ENCODE peak calls at places on chromosomes 1 and 21, in ten cellular contexts. One of them, this sample, is unnamed.

GRCh38 chr1:208369050-208369449 is 124.9 kb upstream of the PLXNA2 start:
- DNase-seq in germinal center: no peak
- DNase-seq in hypothalamus: no peak
- DNase-seq in NCI-H1048: no peak
- DNase-seq in testis: no peak
- DNase-seq in GM19239: no peak
- DNase-seq in activated gamma-delta T cell treated with Interleukin-2 at 50 U/mL for 16 hours: no peak
- DNase-seq in foreskin melanocyte: no peak
- DNase-seq in NCI-H1105: no peak
- DNase-seq in 8988T: no peak
- DNase-seq in this sample: no peak

GRCh38 chr1:17887646-17888395 is 132.7 kb downstream of the ACTL8 start:
- DNase-seq in germinal center: no peak
- DNase-seq in hypothalamus: no peak
- DNase-seq in NCI-H1048: no peak
- DNase-seq in testis: no peak
- DNase-seq in GM19239: no peak
- DNase-seq in activated gamma-delta T cell treated with Interleukin-2 at 50 U/mL for 16 hours: no peak
- DNase-seq in foreskin melanocyte: no peak
- DNase-seq in NCI-H1105: peak
- DNase-seq in 8988T: no peak
- DNase-seq in this sample: no peak

GRCh38 chr1:51487628-51488027 is 31.4 kb downstream of the EPS15 start:
- DNase-seq in germinal center: no peak
- DNase-seq in hypothalamus: no peak
- DNase-seq in NCI-H1048: no peak
- DNase-seq in testis: no peak
- DNase-seq in GM19239: no peak
- DNase-seq in activated gamma-delta T cell treated with Interleukin-2 at 50 U/mL for 16 hours: no peak
- DNase-seq in foreskin melanocyte: no peak
- DNase-seq in NCI-H1105: no peak
- DNase-seq in 8988T: no peak
- DNase-seq in this sample: no peak

GRCh38 chr1:74468982-74469603 is 43.3 kb downstream of the LRRC53 start:
- DNase-seq in germinal center: peak
- DNase-seq in hypothalamus: no peak
- DNase-seq in NCI-H1048: no peak
- DNase-seq in testis: no peak
- DNase-seq in GM19239: peak
- DNase-seq in activated gamma-delta T cell treated with Interleukin-2 at 50 U/mL for 16 hours: no peak
- DNase-seq in foreskin melanocyte: peak
- DNase-seq in NCI-H1105: peak
- DNase-seq in 8988T: no peak
- DNase-seq in this sample: peak

GRCh38 chr1:194331758-194332157 is 1145.3 kb upstream of the B3GALT2 start:
- DNase-seq in germinal center: no peak
- DNase-seq in hypothalamus: no peak
- DNase-seq in NCI-H1048: no peak
- DNase-seq in testis: no peak
- DNase-seq in GM19239: no peak
- DNase-seq in activated gamma-delta T cell treated with Interleukin-2 at 50 U/mL for 16 hours: no peak
- DNase-seq in foreskin melanocyte: no peak
- DNase-seq in NCI-H1105: no peak
- DNase-seq in 8988T: no peak
- DNase-seq in this sample: peak

GRCh38 chr1:153437236-153437635 is 20.9 kb downstream of the S100A7A start:
- DNase-seq in germinal center: no peak
- DNase-seq in hypothalamus: no peak
- DNase-seq in NCI-H1048: no peak
- DNase-seq in testis: no peak
- DNase-seq in GM19239: no peak
- DNase-seq in activated gamma-delta T cell treated with Interleukin-2 at 50 U/mL for 16 hours: no peak
- DNase-seq in foreskin melanocyte: no peak
- DNase-seq in NCI-H1105: no peak
- DNase-seq in 8988T: no peak
- DNase-seq in this sample: no peak

GRCh38 chr21:17598437-17598836 is 14.3 kb downstream of the BTG3 start:
- DNase-seq in germinal center: peak
- DNase-seq in hypothalamus: no peak
- DNase-seq in NCI-H1048: no peak
- DNase-seq in testis: no peak
- DNase-seq in GM19239: no peak
- DNase-seq in activated gamma-delta T cell treated with Interleukin-2 at 50 U/mL for 16 hours: no peak
- DNase-seq in foreskin melanocyte: no peak
- DNase-seq in NCI-H1105: no peak
- DNase-seq in 8988T: no peak
- DNase-seq in this sample: no peak

GRCh38 chr1:34768856-34769255 is 9.3 kb downstream of the GJB4 start:
- DNase-seq in germinal center: no peak
- DNase-seq in hypothalamus: no peak
- DNase-seq in NCI-H1048: no peak
- DNase-seq in testis: no peak
- DNase-seq in GM19239: no peak
- DNase-seq in activated gamma-delta T cell treated with Interleukin-2 at 50 U/mL for 16 hours: no peak
- DNase-seq in foreskin melanocyte: no peak
- DNase-seq in NCI-H1105: no peak
- DNase-seq in 8988T: no peak
- DNase-seq in this sample: no peak

GRCh38 chr21:17526771-17527170 is 13.9 kb downstream of the CXADR start:
- DNase-seq in germinal center: no peak
- DNase-seq in hypothalamus: no peak
- DNase-seq in NCI-H1048: peak
- DNase-seq in testis: no peak
- DNase-seq in GM19239: no peak
- DNase-seq in activated gamma-delta T cell treated with Interleukin-2 at 50 U/mL for 16 hours: no peak
- DNase-seq in foreskin melanocyte: no peak
- DNase-seq in NCI-H1105: no peak
- DNase-seq in 8988T: no peak
- DNase-seq in this sample: no peak

GRCh38 chr21:35102488-35103407 is 53.6 kb upstream of the RUNX1 start:
- DNase-seq in germinal center: peak
- DNase-seq in hypothalamus: peak
- DNase-seq in NCI-H1048: no peak
- DNase-seq in testis: peak
- DNase-seq in GM19239: no peak
- DNase-seq in activated gamma-delta T cell treated with Interleukin-2 at 50 U/mL for 16 hours: peak
- DNase-seq in foreskin melanocyte: no peak
- DNase-seq in NCI-H1105: no peak
- DNase-seq in 8988T: no peak
- DNase-seq in this sample: no peak

GRCh38 chr1:19080715-19081114 is 124.2 kb upstream of the IFFO2 start:
- DNase-seq in germinal center: no peak
- DNase-seq in hypothalamus: no peak
- DNase-seq in NCI-H1048: no peak
- DNase-seq in testis: no peak
- DNase-seq in GM19239: no peak
- DNase-seq in activated gamma-delta T cell treated with Interleukin-2 at 50 U/mL for 16 hours: no peak
- DNase-seq in foreskin melanocyte: no peak
- DNase-seq in NCI-H1105: no peak
- DNase-seq in 8988T: no peak
- DNase-seq in this sample: peak

GRCh38 chr1:149936076-149936991 is at the start of gene MTMR11:
- DNase-seq in germinal center: no peak
- DNase-seq in hypothalamus: no peak
- DNase-seq in NCI-H1048: no peak
- DNase-seq in testis: peak
- DNase-seq in GM19239: no peak
- DNase-seq in activated gamma-delta T cell treated with Interleukin-2 at 50 U/mL for 16 hours: no peak
- DNase-seq in foreskin melanocyte: no peak
- DNase-seq in NCI-H1105: no peak
- DNase-seq in 8988T: no peak
- DNase-seq in this sample: no peak

GRCh38 chr1:40806724-40807675 is 23.4 kb downstream of the KCNQ4 start:
- DNase-seq in germinal center: no peak
- DNase-seq in hypothalamus: no peak
- DNase-seq in NCI-H1048: no peak
- DNase-seq in testis: peak
- DNase-seq in GM19239: no peak
- DNase-seq in activated gamma-delta T cell treated with Interleukin-2 at 50 U/mL for 16 hours: no peak
- DNase-seq in foreskin melanocyte: no peak
- DNase-seq in NCI-H1105: no peak
- DNase-seq in 8988T: no peak
- DNase-seq in this sample: no peak

GRCh38 chr1:110091791-110092190 is 20.5 kb upstream of the UBL4B start:
- DNase-seq in germinal center: no peak
- DNase-seq in hypothalamus: no peak
- DNase-seq in NCI-H1048: no peak
- DNase-seq in testis: no peak
- DNase-seq in GM19239: no peak
- DNase-seq in activated gamma-delta T cell treated with Interleukin-2 at 50 U/mL for 16 hours: no peak
- DNase-seq in foreskin melanocyte: no peak
- DNase-seq in NCI-H1105: no peak
- DNase-seq in 8988T: no peak
- DNase-seq in this sample: no peak

GRCh38 chr1:221093903-221094865 is 214.9 kb downstream of the HLX start:
- DNase-seq in germinal center: no peak
- DNase-seq in hypothalamus: no peak
- DNase-seq in NCI-H1048: no peak
- DNase-seq in testis: no peak
- DNase-seq in GM19239: no peak
- DNase-seq in activated gamma-delta T cell treated with Interleukin-2 at 50 U/mL for 16 hours: no peak
- DNase-seq in foreskin melanocyte: no peak
- DNase-seq in NCI-H1105: no peak
- DNase-seq in 8988T: no peak
- DNase-seq in this sample: no peak

GRCh38 chr1:68347415-68347814 is 102.3 kb downstream of the RPE65 start:
- DNase-seq in germinal center: peak
- DNase-seq in hypothalamus: peak
- DNase-seq in NCI-H1048: no peak
- DNase-seq in testis: peak
- DNase-seq in GM19239: peak
- DNase-seq in activated gamma-delta T cell treated with Interleukin-2 at 50 U/mL for 16 hours: no peak
- DNase-seq in foreskin melanocyte: no peak
- DNase-seq in NCI-H1105: no peak
- DNase-seq in 8988T: no peak
- DNase-seq in this sample: no peak

GRCh38 chr1:11248169-11248568 is 14.2 kb downstream of the MTOR start:
- DNase-seq in germinal center: no peak
- DNase-seq in hypothalamus: no peak
- DNase-seq in NCI-H1048: no peak
- DNase-seq in testis: no peak
- DNase-seq in GM19239: no peak
- DNase-seq in activated gamma-delta T cell treated with Interleukin-2 at 50 U/mL for 16 hours: no peak
- DNase-seq in foreskin melanocyte: no peak
- DNase-seq in NCI-H1105: no peak
- DNase-seq in 8988T: no peak
- DNase-seq in this sample: no peak

GRCh38 chr1:54340876-54341275 is 65.3 kb downstream of the SSBP3 start:
- DNase-seq in germinal center: no peak
- DNase-seq in hypothalamus: no peak
- DNase-seq in NCI-H1048: no peak
- DNase-seq in testis: no peak
- DNase-seq in GM19239: no peak
- DNase-seq in activated gamma-delta T cell treated with Interleukin-2 at 50 U/mL for 16 hours: no peak
- DNase-seq in foreskin melanocyte: no peak
- DNase-seq in NCI-H1105: no peak
- DNase-seq in 8988T: no peak
- DNase-seq in this sample: no peak